ENCODE peak calls at places on chromosomes 3 and 15, in seven cellular contexts. One of them, this sample, is unnamed.

GRCh38 chr3:42575137-42575741 is 6.5 kb downstream of the SEC22C start:
- DNase-seq in uterus: no peak
- DNase-seq in cardiac muscle cell: no peak
- DNase-seq in fibroblast of mammary gland: no peak
- DNase-seq in CD4-positive, alpha-beta T cell: no peak
- DNase-seq in GM12878: no peak
- DNase-seq in dorsolateral prefrontal cortex: no peak
- DNase-seq in this sample: no peak

GRCh38 chr3:61560452-61561373 is 658 bp upstream of the PTPRG start:
- DNase-seq in fibroblast of mammary gland: peak
- DNase-seq in dorsolateral prefrontal cortex: peak
- DNase-seq in CD4-positive, alpha-beta T cell: no peak
- DNase-seq in uterus: peak
- DNase-seq in cardiac muscle cell: peak
- DNase-seq in GM12878: no peak
- DNase-seq in this sample: peak

GRCh38 chr15:91116379-91117067 is 16.5 kb downstream of the SV2B start:
- DNase-seq in CD4-positive, alpha-beta T cell: no peak
- DNase-seq in GM12878: peak
- DNase-seq in uterus: no peak
- DNase-seq in fibroblast of mammary gland: no peak
- DNase-seq in cardiac muscle cell: peak
- DNase-seq in dorsolateral prefrontal cortex: no peak
- DNase-seq in this sample: no peak

GRCh38 chr3:60434323-60434722 is 816.9 kb downstream of the FHIT start:
- DNase-seq in dorsolateral prefrontal cortex: no peak
- DNase-seq in GM12878: no peak
- DNase-seq in CD4-positive, alpha-beta T cell: no peak
- DNase-seq in cardiac muscle cell: no peak
- DNase-seq in uterus: no peak
- DNase-seq in fibroblast of mammary gland: no peak
- DNase-seq in this sample: no peak

GRCh38 chr3:127790009-127790533 is 32.2 kb downstream of the MGLL start:
- DNase-seq in cardiac muscle cell: no peak
- DNase-seq in CD4-positive, alpha-beta T cell: no peak
- DNase-seq in uterus: no peak
- DNase-seq in GM12878: no peak
- DNase-seq in dorsolateral prefrontal cortex: no peak
- DNase-seq in fibroblast of mammary gland: no peak
- DNase-seq in this sample: no peak

GRCh38 chr3:64381369-64381768 is 156.1 kb upstream of the PRICKLE2 start:
- DNase-seq in dorsolateral prefrontal cortex: no peak
- DNase-seq in fibroblast of mammary gland: no peak
- DNase-seq in CD4-positive, alpha-beta T cell: no peak
- DNase-seq in cardiac muscle cell: no peak
- DNase-seq in GM12878: no peak
- DNase-seq in uterus: no peak
- DNase-seq in this sample: no peak

GRCh38 chr3:68504185-68504584 is 428.2 kb downstream of the TAFA4 start:
- DNase-seq in cardiac muscle cell: peak
- DNase-seq in GM12878: no peak
- DNase-seq in fibroblast of mammary gland: no peak
- DNase-seq in CD4-positive, alpha-beta T cell: no peak
- DNase-seq in dorsolateral prefrontal cortex: no peak
- DNase-seq in uterus: no peak
- DNase-seq in this sample: no peak

GRCh38 chr3:196619213-196619612 is 20.3 kb upstream of the NRROS start:
- DNase-seq in CD4-positive, alpha-beta T cell: no peak
- DNase-seq in uterus: no peak
- DNase-seq in cardiac muscle cell: peak
- DNase-seq in dorsolateral prefrontal cortex: no peak
- DNase-seq in fibroblast of mammary gland: no peak
- DNase-seq in GM12878: no peak
- DNase-seq in this sample: no peak

GRCh38 chr3:52715714-52716305 is 9.9 kb downstream of the SPCS1 start:
- DNase-seq in GM12878: no peak
- DNase-seq in uterus: no peak
- DNase-seq in CD4-positive, alpha-beta T cell: no peak
- DNase-seq in dorsolateral prefrontal cortex: no peak
- DNase-seq in cardiac muscle cell: no peak
- DNase-seq in fibroblast of mammary gland: no peak
- DNase-seq in this sample: no peak

GRCh38 chr15:63156708-63157065 is 590 bp downstream of the RPS27L start:
- DNase-seq in fibroblast of mammary gland: peak
- DNase-seq in cardiac muscle cell: peak
- DNase-seq in dorsolateral prefrontal cortex: peak
- DNase-seq in CD4-positive, alpha-beta T cell: peak
- DNase-seq in uterus: peak
- DNase-seq in GM12878: no peak
- DNase-seq in this sample: peak

GRCh38 chr15:73727330-73728018 is 25.7 kb downstream of the INSYN1 start:
- DNase-seq in dorsolateral prefrontal cortex: no peak
- DNase-seq in CD4-positive, alpha-beta T cell: no peak
- DNase-seq in uterus: no peak
- DNase-seq in GM12878: no peak
- DNase-seq in fibroblast of mammary gland: peak
- DNase-seq in cardiac muscle cell: peak
- DNase-seq in this sample: no peak

GRCh38 chr15:75225951-75226732 is 24.5 kb downstream of the C15orf39 start:
- DNase-seq in CD4-positive, alpha-beta T cell: no peak
- DNase-seq in fibroblast of mammary gland: no peak
- DNase-seq in dorsolateral prefrontal cortex: no peak
- DNase-seq in uterus: no peak
- DNase-seq in cardiac muscle cell: no peak
- DNase-seq in GM12878: no peak
- DNase-seq in this sample: no peak

GRCh38 chr3:42013652-42014442 is 51.9 kb upstream of the ULK4 start:
- DNase-seq in dorsolateral prefrontal cortex: peak
- DNase-seq in GM12878: no peak
- DNase-seq in uterus: peak
- DNase-seq in fibroblast of mammary gland: no peak
- DNase-seq in cardiac muscle cell: peak
- DNase-seq in CD4-positive, alpha-beta T cell: peak
- DNase-seq in this sample: peak

GRCh38 chr15:100716456-100717085 is 114.2 kb downstream of the ASB7 start:
- DNase-seq in GM12878: no peak
- DNase-seq in CD4-positive, alpha-beta T cell: no peak
- DNase-seq in uterus: no peak
- DNase-seq in cardiac muscle cell: no peak
- DNase-seq in dorsolateral prefrontal cortex: no peak
- DNase-seq in fibroblast of mammary gland: no peak
- DNase-seq in this sample: no peak

GRCh38 chr3:101848754-101849713 is at the start of gene NFKBIZ:
- DNase-seq in uterus: peak
- DNase-seq in fibroblast of mammary gland: peak
- DNase-seq in GM12878: no peak
- DNase-seq in cardiac muscle cell: peak
- DNase-seq in dorsolateral prefrontal cortex: peak
- DNase-seq in CD4-positive, alpha-beta T cell: peak
- DNase-seq in this sample: peak

GRCh38 chr3:114879059-114880031 is 267.7 kb downstream of the ZBTB20 start:
- DNase-seq in uterus: no peak
- DNase-seq in cardiac muscle cell: no peak
- DNase-seq in fibroblast of mammary gland: peak
- DNase-seq in dorsolateral prefrontal cortex: peak
- DNase-seq in GM12878: peak
- DNase-seq in CD4-positive, alpha-beta T cell: no peak
- DNase-seq in this sample: no peak

GRCh38 chr3:30688776-30689175 is 82.4 kb downstream of the TGFBR2 start:
- DNase-seq in CD4-positive, alpha-beta T cell: no peak
- DNase-seq in fibroblast of mammary gland: peak
- DNase-seq in cardiac muscle cell: no peak
- DNase-seq in GM12878: no peak
- DNase-seq in uterus: no peak
- DNase-seq in dorsolateral prefrontal cortex: no peak
- DNase-seq in this sample: no peak

GRCh38 chr15:88911766-88912118 is 1.4 kb downstream of the MFGE8 start:
- DNase-seq in fibroblast of mammary gland: peak
- DNase-seq in CD4-positive, alpha-beta T cell: no peak
- DNase-seq in GM12878: no peak
- DNase-seq in cardiac muscle cell: peak
- DNase-seq in uterus: peak
- DNase-seq in dorsolateral prefrontal cortex: no peak
- DNase-seq in this sample: no peak

GRCh38 chr3:123152656-123153055 is 49.1 kb upstream of the SEC22A start:
- DNase-seq in uterus: no peak
- DNase-seq in fibroblast of mammary gland: no peak
- DNase-seq in dorsolateral prefrontal cortex: no peak
- DNase-seq in GM12878: no peak
- DNase-seq in CD4-positive, alpha-beta T cell: no peak
- DNase-seq in cardiac muscle cell: no peak
- DNase-seq in this sample: no peak

GRCh38 chr3:123336441-123336851 is 112.4 kb downstream of the ADCY5 start:
- DNase-seq in GM12878: no peak
- DNase-seq in uterus: no peak
- DNase-seq in CD4-positive, alpha-beta T cell: no peak
- DNase-seq in dorsolateral prefrontal cortex: no peak
- DNase-seq in cardiac muscle cell: no peak
- DNase-seq in fibroblast of mammary gland: no peak
- DNase-seq in this sample: no peak

GRCh38 chr3:149487598-149488197 is 13.2 kb downstream of the TM4SF4 start:
- DNase-seq in CD4-positive, alpha-beta T cell: no peak
- DNase-seq in GM12878: no peak
- DNase-seq in cardiac muscle cell: no peak
- DNase-seq in fibroblast of mammary gland: no peak
- DNase-seq in dorsolateral prefrontal cortex: no peak
- DNase-seq in uterus: no peak
- DNase-seq in this sample: peak
- TF ChIP-seq CTCF in CD4-positive, alpha-beta T cell: peak
- TF ChIP-seq CTCF in GM12878: peak
- TF ChIP-seq CTCF in cardiac muscle cell: peak
- TF ChIP-seq CTCF in fibroblast of mammary gland: peak
- TF ChIP-seq CTCF in dorsolateral prefrontal cortex: no peak
- TF ChIP-seq CTCF in uterus: no peak
- TF ChIP-seq CTCF in this sample: peak

GRCh38 chr3:88005066-88005465 is 53.7 kb downstream of the CGGBP1 start:
- DNase-seq in cardiac muscle cell: peak
- DNase-seq in CD4-positive, alpha-beta T cell: no peak
- DNase-seq in fibroblast of mammary gland: peak
- DNase-seq in dorsolateral prefrontal cortex: no peak
- DNase-seq in uterus: no peak
- DNase-seq in GM12878: no peak
- DNase-seq in this sample: no peak
- TF ChIP-seq CTCF in cardiac muscle cell: peak
- TF ChIP-seq CTCF in CD4-positive, alpha-beta T cell: peak
- TF ChIP-seq CTCF in fibroblast of mammary gland: peak
- TF ChIP-seq CTCF in dorsolateral prefrontal cortex: peak
- TF ChIP-seq CTCF in uterus: peak
- TF ChIP-seq CTCF in GM12878: peak
- TF ChIP-seq CTCF in this sample: peak

GRCh38 chr3:46350262-46350565 is 3.7 kb upstream of the CCR2 start:
- DNase-seq in fibroblast of mammary gland: no peak
- DNase-seq in uterus: no peak
- DNase-seq in GM12878: no peak
- DNase-seq in CD4-positive, alpha-beta T cell: no peak
- DNase-seq in cardiac muscle cell: no peak
- DNase-seq in dorsolateral prefrontal cortex: no peak
- DNase-seq in this sample: no peak
- TF ChIP-seq CTCF in fibroblast of mammary gland: no peak
- TF ChIP-seq CTCF in uterus: no peak
- TF ChIP-seq CTCF in GM12878: no peak
- TF ChIP-seq CTCF in CD4-positive, alpha-beta T cell: no peak
- TF ChIP-seq CTCF in cardiac muscle cell: no peak
- TF ChIP-seq CTCF in dorsolateral prefrontal cortex: no peak
- TF ChIP-seq CTCF in this sample: no peak

GRCh38 chr3:174620138-174620537 is 239.0 kb upstream of the NAALADL2 start:
- DNase-seq in uterus: no peak
- DNase-seq in CD4-positive, alpha-beta T cell: no peak
- DNase-seq in GM12878: no peak
- DNase-seq in cardiac muscle cell: no peak
- DNase-seq in fibroblast of mammary gland: peak
- DNase-seq in dorsolateral prefrontal cortex: no peak
- DNase-seq in this sample: no peak
- TF ChIP-seq CTCF in uterus: no peak
- TF ChIP-seq CTCF in CD4-positive, alpha-beta T cell: no peak
- TF ChIP-seq CTCF in GM12878: no peak
- TF ChIP-seq CTCF in cardiac muscle cell: peak
- TF ChIP-seq CTCF in fibroblast of mammary gland: peak
- TF ChIP-seq CTCF in dorsolateral prefrontal cortex: no peak
- TF ChIP-seq CTCF in this sample: peak

This sample was measured in neural crest cell.